ENCODE peak calls at places on chromosomes 12 and 14, in eight cellular contexts. R, W, I, M, N, U, K and O are unnamed samples. For H3K4me1 and H3K9me3, the result is how much of the 10 kb centered on the place peaks cover.

GRCh38 chr14:102796661-102797190 is 19.5 kb downstream of the TRAF3 start:
- DNase-seq in W (no peak), K (no peak), U (no peak), R (no peak), N (no peak), I (no peak), M (no peak), O (no peak)

GRCh38 chr12:46354799-46355194 is 17.8 kb downstream of the SLC38A2 start:
- DNase-seq in M (no peak), R (no peak), K (no peak), W (no peak), N (no peak), I (no peak), U (no peak), O (no peak)

GRCh38 chr14:102007916-102008418 is 43.6 kb downstream of the DYNC1H1 start:
- DNase-seq in U (no peak), N (no peak), I (no peak), K (no peak), R (no peak), M (no peak), W (no peak), O (no peak)

GRCh38 chr14:32252030-32252670 is 49.1 kb upstream of the RNU6-8 start:
- DNase-seq in I (peak), K (peak), N (peak), U (peak), W (no peak), R (no peak), M (peak), O (no peak)

GRCh38 chr12:11431486-11431885 is 36.1 kb upstream of the PRB2 start:
- DNase-seq in U (no peak), N (no peak), M (no peak), W (no peak), R (no peak), I (no peak), K (no peak), O (no peak)

GRCh38 chr14:73753043-73753886 is 39.1 kb upstream of the PNMA1 start:
- DNase-seq in M (peak), R (no peak), K (no peak), N (no peak), I (no peak), W (no peak), U (peak), O (peak)

GRCh38 chr14:61152851-61153364 is 128.2 kb downstream of the TMEM30B start:
- DNase-seq in U (no peak), I (peak), K (no peak), M (no peak), W (no peak), N (no peak), R (no peak), O (no peak)

GRCh38 chr12:112906712-112907414 is at the start of gene OAS1:
- DNase-seq in K (peak), N (peak), U (peak), R (no peak), W (no peak), I (peak), M (peak), O (no peak)

GRCh38 chr12:116492703-116493324 is 66.4 kb upstream of the MAP1LC3B2 start:
- DNase-seq in R (no peak), K (peak), U (no peak), I (peak), M (no peak), W (no peak), N (no peak), O (no peak)

GRCh38 chr12:82671673-82672195 is 15.0 kb upstream of the TMTC2 start:
- DNase-seq in U (no peak), K (no peak), I (no peak), N (no peak), M (no peak), R (no peak), W (no peak), O (no peak)

GRCh38 chr12:2385529-2385928 is 332.7 kb downstream of the CACNA1C start:
- DNase-seq in W (no peak), U (no peak), K (no peak), N (no peak), M (no peak), I (no peak), R (no peak), O (no peak)
- H3K4me1 ChIP-seq in W (under half), U (under half), K (under half), N (under half), M (under half), I (under half), R (under half), O (under half)

GRCh38 chr14:28651148-28651547 is 115.4 kb upstream of the FOXG1 start:
- DNase-seq in I (peak), W (no peak), N (no peak), R (no peak), K (no peak), M (no peak), U (no peak), O (no peak)
- H3K9me3 ChIP-seq in I (under half), W (under half), N (under half), R (under half), K (under half), M (under half), U (under half), O (under half)

GRCh38 chr12:102331419-102331818 is 133.8 kb upstream of the PMCH start:
- DNase-seq in R (no peak), I (no peak), N (no peak), K (no peak), W (no peak), U (no peak), M (no peak), O (no peak)

GRCh38 chr12:102329883-102330282 is 132.2 kb upstream of the PMCH start:
- DNase-seq in R (no peak), W (no peak), M (no peak), I (no peak), K (no peak), N (no peak), U (no peak), O (no peak)

DNA sequence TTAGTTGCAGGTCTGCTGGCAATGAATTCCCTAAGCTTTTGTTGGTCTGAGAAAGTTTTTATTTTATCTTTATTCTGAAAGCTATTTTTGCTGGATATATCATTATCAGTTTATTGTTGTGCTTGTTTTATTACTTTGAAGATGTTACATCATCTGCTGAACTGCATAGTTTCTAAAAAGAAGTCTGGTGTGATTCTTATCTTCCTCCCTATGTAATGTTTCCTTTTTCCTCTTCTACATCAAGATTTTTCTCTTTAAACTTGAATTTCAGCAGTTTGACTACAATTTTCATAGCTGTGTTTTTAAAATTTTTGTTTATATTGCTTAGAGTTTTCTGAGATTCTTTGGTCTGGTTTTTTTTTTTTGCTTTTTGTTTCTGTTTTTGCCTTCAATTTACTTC is 137.1 kb upstream of the PMCH start:
- DNase-seq in M (no peak), I (no peak), N (no peak), W (no peak), R (no peak), U (no peak), K (no peak), O (no peak)
- H3K4me1 ChIP-seq in M (under half), I (under half), N (under half), W (under half), R (under half), U (under half), K (under half), O (under half)

GRCh38 chr12:34386016-34386415 is 363.7 kb downstream of the ALG10 start:
- DNase-seq in R (no peak), K (no peak), I (no peak), W (no peak), N (no peak), U (no peak), M (no peak), O (no peak)
- H3K9me3 ChIP-seq in R (under half), K (under half), I (under half), W (half or more), N (under half), U (under half), M (under half), O (under half)

DNA sequence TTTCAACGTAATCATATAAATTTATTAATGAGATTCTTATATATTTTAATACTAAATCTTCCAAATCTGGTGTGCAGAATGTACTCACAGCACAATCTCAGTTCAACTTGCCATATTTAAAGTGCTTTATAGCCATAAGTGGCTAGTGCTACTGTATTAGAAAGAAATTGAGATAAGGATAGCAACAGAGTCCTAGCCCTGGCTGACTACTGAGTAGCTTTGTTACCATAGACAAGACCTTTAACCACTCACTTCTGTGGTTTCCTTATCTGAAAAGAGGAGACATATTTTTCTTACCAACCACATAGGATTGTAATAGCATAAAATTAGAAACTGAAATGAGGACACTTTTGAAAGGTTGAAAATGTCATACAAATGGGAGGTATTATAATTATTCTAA is 2.0 kb upstream of the CHURC1 start:
- DNase-seq in N (no peak), W (no peak), U (no peak), M (no peak), I (no peak), R (no peak), K (no peak), O (no peak)
- H3K4me1 ChIP-seq in N (under half), W (under half), U (under half), M (under half), I (under half), R (under half), K (under half), O (under half)

GRCh38 chr12:56864318-56864717 is 69.9 kb downstream of the SDR9C7 start:
- DNase-seq in K (no peak), W (no peak), U (no peak), M (no peak), R (no peak), N (no peak), I (no peak), O (no peak)
- H3K9me3 ChIP-seq in K (half or more), W (under half), U (under half), M (under half), R (under half), N (under half), I (under half), O (under half)

GRCh38 chr12:74379114-74379513 is 158.5 kb upstream of the ATXN7L3B start:
- DNase-seq in R (no peak), K (no peak), U (no peak), N (no peak), M (no peak), W (no peak), I (no peak), O (no peak)
- H3K4me1 ChIP-seq in R (under half), K (under half), U (under half), N (under half), M (under half), W (under half), I (under half), O (under half)